ENCODE peak calls at places on chromosomes 6 and 20, in eight cellular contexts. B, Z, P, F, N, H, E and O are unnamed samples.

GRCh38 chr6:5672581-5673011 is 334.1 kb downstream of the NRN1 start:
- DNase-seq in B (no peak), Z (no peak), P (peak; percentile 23), F (no peak), N (no peak), H (no peak), E (no peak), O (no peak)

GRCh38 chr6:12656841-12657435 is 59.6 kb upstream of the PHACTR1 start:
- DNase-seq in B (no peak), Z (no peak), P (no peak), F (no peak), N (no peak), H (no peak), E (no peak), O (no peak)

GRCh38 chr20:35327074-35327976 is 35.1 kb upstream of the FAM83C start:
- DNase-seq in B (no peak), Z (no peak), P (no peak), F (no peak), N (no peak), H (peak; percentile 76), E (no peak), O (no peak)

GRCh38 chr6:146859795-146860495 is 261.2 kb downstream of the ADGB start:
- DNase-seq in B (no peak), Z (no peak), P (no peak), F (no peak), N (no peak), H (no peak), E (no peak), O (no peak)

GRCh38 chr6:16450285-16450684 is 211.9 kb downstream of the GMPR start:
- DNase-seq in B (no peak), Z (no peak), P (no peak), F (no peak), N (no peak), H (no peak), E (no peak), O (no peak)

GRCh38 chr6:131167773-131168172 is 32.5 kb downstream of the AKAP7 start:
- DNase-seq in B (no peak), Z (no peak), P (no peak), F (no peak), N (no peak), H (no peak), E (no peak), O (no peak)

GRCh38 chr6:52641826-52642225 is 29.1 kb upstream of the TMEM14A start:
- DNase-seq in B (no peak), Z (no peak), P (no peak), F (no peak), N (no peak), H (peak; percentile 31), E (no peak), O (no peak)

GRCh38 chr20:3115190-3116107 is 30.9 kb upstream of the AVP start:
- DNase-seq in B (no peak), Z (peak; percentile 47), P (no peak), F (no peak), N (no peak), H (peak; percentile 44), E (no peak), O (no peak)

GRCh38 chr6:47109281-47109680 is 67.1 kb upstream of the ADGRF1 start:
- DNase-seq in B (no peak), Z (no peak), P (no peak), F (no peak), N (no peak), H (no peak), E (no peak), O (no peak)

GRCh38 chr6:27161603-27161945 is 85.9 kb upstream of the PRSS16 start:
- DNase-seq in B (no peak), Z (no peak), P (no peak), F (no peak), N (no peak), H (no peak), E (no peak), O (no peak)

DNA sequence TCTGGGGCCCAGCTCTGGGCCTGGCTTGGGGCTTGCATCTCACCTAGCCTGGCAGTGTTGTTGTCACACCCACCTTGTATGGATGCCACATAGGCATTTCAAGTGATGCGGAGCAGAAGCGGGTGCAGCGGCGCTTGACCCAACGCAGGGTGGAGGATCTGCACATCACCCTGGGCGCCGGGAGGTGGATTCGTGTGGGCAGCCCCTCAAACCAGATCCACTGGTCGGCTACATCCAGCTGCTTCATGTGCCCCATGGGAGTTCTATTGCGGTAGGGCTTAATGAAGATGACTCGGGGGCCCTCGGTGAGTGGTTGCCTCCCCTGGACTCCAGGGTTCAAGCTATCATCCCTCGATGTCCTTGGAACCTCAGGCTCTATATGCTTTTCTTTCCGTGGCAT is 3.2 kb downstream of the TP53TG5 start:
- DNase-seq in B (no peak), Z (no peak), P (no peak), F (no peak), N (no peak), H (no peak), E (no peak), O (no peak)
- H3K27ac ChIP-seq in B (no peak overlapping the region), Z (no peak overlapping the region), P (no peak overlapping the region), F (no peak overlapping the region), N (no peak overlapping the region), H (no peak overlapping the region), E (peak overlapping the region; percentile 88), O (no peak overlapping the region)

GRCh38 chr20:20955837-20956236 is 150.3 kb downstream of the LINC00237 start:
- DNase-seq in B (no peak), Z (no peak), P (no peak), F (no peak), N (no peak), H (no peak), E (no peak), O (no peak)
- H3K27ac ChIP-seq in B (no peak overlapping the region), Z (no peak overlapping the region), P (no peak overlapping the region), F (no peak overlapping the region), N (no peak overlapping the region), H (no peak overlapping the region), E (no peak overlapping the region), O (no peak overlapping the region)

DNA sequence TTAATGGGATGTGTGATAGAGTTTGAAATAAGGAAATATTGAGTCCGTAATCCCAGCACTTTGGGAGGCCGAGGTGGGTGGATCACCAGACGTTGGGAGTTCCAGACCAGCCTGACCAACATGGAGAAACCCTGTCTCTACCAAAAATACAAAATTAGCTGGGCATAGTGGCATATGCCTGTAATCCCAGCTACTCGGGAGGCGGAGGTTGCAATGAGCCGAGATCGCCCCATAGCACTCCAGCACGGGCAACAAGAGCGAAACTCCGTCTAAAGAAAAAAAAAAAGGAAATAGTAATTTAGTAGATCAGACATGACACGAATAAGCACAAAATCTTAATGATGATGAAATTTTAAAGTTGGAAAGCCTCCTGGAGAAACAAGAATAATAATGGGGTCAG is 14.8 kb downstream of the GJA1 start:
- DNase-seq in B (no peak), Z (no peak), P (no peak), F (no peak), N (no peak), H (no peak), E (no peak), O (no peak)
- H3K27ac ChIP-seq in B (no peak overlapping the region), Z (no peak overlapping the region), P (no peak overlapping the region), F (no peak overlapping the region), N (no peak overlapping the region), H (no peak overlapping the region), E (no peak overlapping the region), O (no peak overlapping the region)

GRCh38 chr6:53932502-53932901 is 137.7 kb downstream of the LRRC1 start:
- DNase-seq in B (no peak), Z (no peak), P (no peak), F (no peak), N (no peak), H (no peak), E (no peak), O (no peak)

GRCh38 chr6:53928641-53929339 is 134.0 kb downstream of the LRRC1 start:
- DNase-seq in B (no peak), Z (no peak), P (no peak), F (no peak), N (no peak), H (peak; percentile 94), E (no peak), O (no peak)

GRCh38 chr6:53931086-53931485 is 136.3 kb downstream of the LRRC1 start:
- DNase-seq in B (no peak), Z (no peak), P (no peak), F (no peak), N (no peak), H (no peak), E (no peak), O (no peak)

GRCh38 chr6:53929340-53930120 is 134.7 kb downstream of the LRRC1 start:
- DNase-seq in B (no peak), Z (no peak), P (no peak), F (no peak), N (no peak), H (no peak), E (no peak), O (no peak)

DNA sequence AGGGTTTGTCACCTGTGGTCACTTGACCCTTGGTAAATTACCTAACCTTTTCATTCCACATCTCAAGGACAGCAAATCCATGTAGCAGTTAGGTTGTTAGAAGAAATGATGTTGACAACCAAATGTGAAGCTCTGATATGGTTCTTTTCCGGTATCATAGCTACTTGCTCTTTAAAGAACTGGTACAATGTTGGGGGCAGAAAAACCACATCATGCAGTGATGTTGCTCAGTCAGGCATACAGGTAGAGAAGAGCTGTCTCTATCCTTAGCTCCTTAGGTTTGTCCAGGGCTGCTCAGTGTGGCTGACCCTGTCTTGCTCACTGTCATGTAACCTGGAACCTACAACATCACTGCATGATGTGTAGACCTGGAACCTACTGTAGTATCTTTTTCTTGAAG is 135.5 kb downstream of the LRRC1 start:
- DNase-seq in B (no peak), Z (no peak), P (no peak), F (no peak), N (no peak), H (no peak), E (no peak), O (no peak)
- H3K27ac ChIP-seq in B (no peak overlapping the region), Z (no peak overlapping the region), P (no peak overlapping the region), F (no peak overlapping the region), N (no peak overlapping the region), H (no peak overlapping the region), E (no peak overlapping the region), O (no peak overlapping the region)

GRCh38 chr20:17797163-17797562 is 97.4 kb downstream of the BANF2 start:
- DNase-seq in B (no peak), Z (no peak), P (no peak), F (no peak), N (no peak), H (no peak), E (no peak), O (no peak)
- H3K27ac ChIP-seq in B (no peak overlapping the region), Z (no peak overlapping the region), P (no peak overlapping the region), F (no peak overlapping the region), N (no peak overlapping the region), H (no peak overlapping the region), E (no peak overlapping the region), O (no peak overlapping the region)

DNA sequence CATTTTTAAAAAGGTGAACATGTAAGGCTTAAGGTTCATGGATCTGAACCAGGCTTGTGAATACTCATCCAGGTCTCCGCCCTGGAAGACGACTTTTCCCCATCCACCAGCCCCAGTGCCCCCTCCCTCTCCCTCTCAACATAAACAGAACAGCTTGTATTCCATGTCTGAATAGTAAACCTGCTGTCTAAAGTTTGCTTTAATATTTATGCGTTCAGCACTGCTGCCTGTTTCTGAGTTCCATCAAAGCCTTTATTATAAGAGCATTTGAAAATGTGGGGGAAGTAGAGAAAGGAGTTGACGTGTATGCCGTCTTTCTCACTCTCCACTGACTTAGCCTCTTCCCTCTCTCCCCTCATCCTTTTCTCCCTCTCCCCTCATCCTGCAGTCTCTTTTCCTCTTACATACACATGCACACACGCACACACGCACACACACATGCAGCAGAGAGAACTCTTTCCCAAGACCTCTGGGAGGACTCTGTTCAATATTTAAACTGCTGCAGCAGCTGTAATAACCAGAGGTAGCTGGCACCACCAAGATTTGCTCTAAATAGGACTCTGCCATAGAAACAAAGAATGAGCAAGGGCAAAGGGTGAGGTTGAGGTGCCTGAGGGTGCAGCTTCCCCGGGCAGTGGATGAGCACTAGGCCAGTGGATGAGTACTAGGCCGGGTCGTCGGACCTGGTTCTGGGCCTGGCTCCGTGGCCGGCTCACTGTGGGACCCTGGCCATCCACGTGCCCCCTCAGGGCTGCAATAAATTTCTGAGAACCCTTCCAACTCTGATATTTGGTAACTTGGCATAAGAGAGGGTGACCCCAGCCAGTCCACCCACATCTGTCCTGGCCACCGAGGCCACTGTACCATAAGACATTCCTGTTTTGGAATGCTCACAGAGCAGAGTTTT is 35.4 kb upstream of the VSTM2L start:
- DNase-seq in B (no peak), Z (no peak), P (no peak), F (no peak), N (no peak), H (no peak), E (no peak), O (no peak)
- H3K27ac ChIP-seq in B (no peak overlapping the region), Z (no peak overlapping the region), P (no peak overlapping the region), F (no peak overlapping the region), N (no peak overlapping the region), H (no peak overlapping the region), E (no peak overlapping the region), O (no peak overlapping the region)